ENCODE peak calls at places on chromosomes 3 and 15, in nine cellular contexts. One of them, this sample, is unnamed.

GRCh38 chr3:66444146-66444644 is 56.6 kb downstream of the LRIG1 start:
- DNase-seq in heart left ventricle: no peak
- DNase-seq in CD4-positive, alpha-beta memory T cell: no peak
- DNase-seq in esophagus muscularis mucosa: no peak
- DNase-seq in H1: no peak
- DNase-seq in tibial nerve: no peak
- DNase-seq in upper lobe of right lung: no peak
- DNase-seq in neural progenitor cell: no peak
- DNase-seq in esophagus squamous epithelium: no peak
- DNase-seq in this sample: no peak

GRCh38 chr3:184786271-184787010 is 25.5 kb upstream of the VPS8 start:
- DNase-seq in esophagus squamous epithelium: peak
- DNase-seq in H1: no peak
- DNase-seq in upper lobe of right lung: no peak
- DNase-seq in tibial nerve: peak
- DNase-seq in CD4-positive, alpha-beta memory T cell: no peak
- DNase-seq in esophagus muscularis mucosa: no peak
- DNase-seq in neural progenitor cell: no peak
- DNase-seq in heart left ventricle: peak
- DNase-seq in this sample: no peak

GRCh38 chr15:48617619-48618018 is 27.9 kb downstream of the FBN1 start:
- DNase-seq in esophagus muscularis mucosa: no peak
- DNase-seq in tibial nerve: peak
- DNase-seq in neural progenitor cell: no peak
- DNase-seq in upper lobe of right lung: no peak
- DNase-seq in heart left ventricle: peak
- DNase-seq in esophagus squamous epithelium: no peak
- DNase-seq in CD4-positive, alpha-beta memory T cell: no peak
- DNase-seq in H1: no peak
- DNase-seq in this sample: no peak

GRCh38 chr3:25035511-25035910 is 392.6 kb upstream of the RARB start:
- DNase-seq in neural progenitor cell: no peak
- DNase-seq in heart left ventricle: no peak
- DNase-seq in esophagus squamous epithelium: no peak
- DNase-seq in esophagus muscularis mucosa: no peak
- DNase-seq in tibial nerve: no peak
- DNase-seq in CD4-positive, alpha-beta memory T cell: no peak
- DNase-seq in H1: no peak
- DNase-seq in upper lobe of right lung: no peak
- DNase-seq in this sample: no peak

GRCh38 chr15:84398763-84399701 is 163.5 kb downstream of the GOLGA6L4 start:
- DNase-seq in esophagus squamous epithelium: no peak
- DNase-seq in H1: no peak
- DNase-seq in upper lobe of right lung: peak
- DNase-seq in esophagus muscularis mucosa: peak
- DNase-seq in neural progenitor cell: no peak
- DNase-seq in tibial nerve: no peak
- DNase-seq in heart left ventricle: no peak
- DNase-seq in CD4-positive, alpha-beta memory T cell: no peak
- DNase-seq in this sample: no peak

GRCh38 chr3:191294291-191294690 is 34.9 kb upstream of the CCDC50 start:
- DNase-seq in neural progenitor cell: no peak
- DNase-seq in H1: no peak
- DNase-seq in upper lobe of right lung: no peak
- DNase-seq in esophagus muscularis mucosa: no peak
- DNase-seq in esophagus squamous epithelium: no peak
- DNase-seq in tibial nerve: no peak
- DNase-seq in CD4-positive, alpha-beta memory T cell: no peak
- DNase-seq in heart left ventricle: no peak
- DNase-seq in this sample: no peak

GRCh38 chr3:39118931-39119660 is 11.6 kb downstream of the TTC21A start:
- DNase-seq in CD4-positive, alpha-beta memory T cell: no peak
- DNase-seq in esophagus muscularis mucosa: no peak
- DNase-seq in esophagus squamous epithelium: no peak
- DNase-seq in H1: no peak
- DNase-seq in tibial nerve: no peak
- DNase-seq in heart left ventricle: no peak
- DNase-seq in neural progenitor cell: no peak
- DNase-seq in upper lobe of right lung: no peak
- DNase-seq in this sample: no peak

GRCh38 chr3:120555661-120556509 is 40.3 kb upstream of the NDUFB4 start:
- DNase-seq in H1: no peak
- DNase-seq in neural progenitor cell: no peak
- DNase-seq in upper lobe of right lung: no peak
- DNase-seq in heart left ventricle: peak
- DNase-seq in esophagus squamous epithelium: no peak
- DNase-seq in CD4-positive, alpha-beta memory T cell: no peak
- DNase-seq in tibial nerve: no peak
- DNase-seq in esophagus muscularis mucosa: no peak
- DNase-seq in this sample: no peak

GRCh38 chr3:122510878-122511481 is 3.8 kb downstream of the KPNA1 start:
- DNase-seq in heart left ventricle: no peak
- DNase-seq in esophagus muscularis mucosa: no peak
- DNase-seq in H1: no peak
- DNase-seq in neural progenitor cell: peak
- DNase-seq in tibial nerve: no peak
- DNase-seq in esophagus squamous epithelium: no peak
- DNase-seq in upper lobe of right lung: no peak
- DNase-seq in CD4-positive, alpha-beta memory T cell: no peak
- DNase-seq in this sample: no peak

GRCh38 chr15:41148065-41148464 is 32.0 kb upstream of the INO80 start:
- DNase-seq in CD4-positive, alpha-beta memory T cell: no peak
- DNase-seq in neural progenitor cell: no peak
- DNase-seq in upper lobe of right lung: no peak
- DNase-seq in tibial nerve: no peak
- DNase-seq in esophagus muscularis mucosa: no peak
- DNase-seq in esophagus squamous epithelium: no peak
- DNase-seq in H1: no peak
- DNase-seq in heart left ventricle: no peak
- DNase-seq in this sample: no peak

GRCh38 chr15:40789119-40789518 is 17.8 kb upstream of the ZFYVE19 start:
- DNase-seq in tibial nerve: no peak
- DNase-seq in CD4-positive, alpha-beta memory T cell: no peak
- DNase-seq in H1: no peak
- DNase-seq in esophagus muscularis mucosa: no peak
- DNase-seq in neural progenitor cell: no peak
- DNase-seq in heart left ventricle: no peak
- DNase-seq in upper lobe of right lung: no peak
- DNase-seq in esophagus squamous epithelium: no peak
- DNase-seq in this sample: no peak

GRCh38 chr3:114609952-114610351 is 316.1 kb downstream of the TIGIT start:
- DNase-seq in esophagus squamous epithelium: no peak
- DNase-seq in H1: no peak
- DNase-seq in tibial nerve: no peak
- DNase-seq in upper lobe of right lung: no peak
- DNase-seq in neural progenitor cell: no peak
- DNase-seq in heart left ventricle: no peak
- DNase-seq in CD4-positive, alpha-beta memory T cell: no peak
- DNase-seq in esophagus muscularis mucosa: no peak
- DNase-seq in this sample: no peak

GRCh38 chr15:44719293-44719999 is 8.1 kb downstream of the B2M start:
- DNase-seq in upper lobe of right lung: no peak
- DNase-seq in neural progenitor cell: no peak
- DNase-seq in CD4-positive, alpha-beta memory T cell: peak
- DNase-seq in H1: no peak
- DNase-seq in tibial nerve: no peak
- DNase-seq in esophagus muscularis mucosa: no peak
- DNase-seq in heart left ventricle: no peak
- DNase-seq in esophagus squamous epithelium: no peak
- DNase-seq in this sample: peak

GRCh38 chr3:62500556-62501294 is 127.4 kb upstream of the FEZF2 start:
- DNase-seq in CD4-positive, alpha-beta memory T cell: no peak
- DNase-seq in upper lobe of right lung: no peak
- DNase-seq in esophagus muscularis mucosa: no peak
- DNase-seq in neural progenitor cell: peak
- DNase-seq in tibial nerve: no peak
- DNase-seq in esophagus squamous epithelium: no peak
- DNase-seq in H1: no peak
- DNase-seq in heart left ventricle: no peak
- DNase-seq in this sample: no peak

GRCh38 chr15:41922353-41922752 is 28.5 kb upstream of the SPTBN5 start:
- DNase-seq in neural progenitor cell: no peak
- DNase-seq in upper lobe of right lung: peak
- DNase-seq in H1: no peak
- DNase-seq in tibial nerve: no peak
- DNase-seq in esophagus squamous epithelium: no peak
- DNase-seq in heart left ventricle: no peak
- DNase-seq in esophagus muscularis mucosa: no peak
- DNase-seq in CD4-positive, alpha-beta memory T cell: no peak
- DNase-seq in this sample: no peak

GRCh38 chr3:77038928-77039605 is 832 bp upstream of the ROBO2 start:
- DNase-seq in esophagus squamous epithelium: no peak
- DNase-seq in esophagus muscularis mucosa: no peak
- DNase-seq in heart left ventricle: no peak
- DNase-seq in CD4-positive, alpha-beta memory T cell: no peak
- DNase-seq in upper lobe of right lung: no peak
- DNase-seq in tibial nerve: no peak
- DNase-seq in H1: no peak
- DNase-seq in neural progenitor cell: peak
- DNase-seq in this sample: no peak
- H3K4me3 ChIP-seq in esophagus squamous epithelium: peak
- H3K4me3 ChIP-seq in esophagus muscularis mucosa: peak
- H3K4me3 ChIP-seq in heart left ventricle: peak
- H3K4me3 ChIP-seq in CD4-positive, alpha-beta memory T cell: no peak
- H3K4me3 ChIP-seq in upper lobe of right lung: peak
- H3K4me3 ChIP-seq in tibial nerve: peak
- H3K4me3 ChIP-seq in H1: peak
- H3K4me3 ChIP-seq in neural progenitor cell: peak
- H3K4me3 ChIP-seq in this sample: no peak

DNA sequence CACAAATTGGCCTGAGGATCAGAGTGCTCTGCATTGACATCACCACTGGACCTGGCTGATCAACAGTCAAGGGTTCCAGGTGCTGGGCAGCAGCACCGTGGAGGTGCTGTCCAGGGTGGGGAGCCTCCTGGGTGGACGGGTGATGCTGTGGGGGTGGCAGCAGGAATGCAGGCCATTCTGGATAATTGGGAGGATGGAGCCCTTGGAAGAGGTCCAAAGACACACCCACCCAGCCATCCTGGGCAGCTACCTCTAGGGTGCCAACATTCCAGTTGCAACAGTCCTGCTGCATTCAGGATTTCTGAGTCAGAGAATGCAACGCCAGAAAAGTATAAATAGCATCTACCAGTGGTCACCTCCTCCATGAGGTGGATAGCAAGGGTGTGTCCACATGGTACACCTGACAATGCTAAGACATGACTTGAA is 26.8 kb downstream of the STARD5 start:
- DNase-seq in H1: no peak
- DNase-seq in esophagus squamous epithelium: no peak
- DNase-seq in esophagus muscularis mucosa: no peak
- DNase-seq in neural progenitor cell: no peak
- DNase-seq in tibial nerve: no peak
- DNase-seq in heart left ventricle: no peak
- DNase-seq in CD4-positive, alpha-beta memory T cell: no peak
- DNase-seq in upper lobe of right lung: no peak
- DNase-seq in this sample: no peak
- H3K27ac ChIP-seq in H1: no peak
- H3K27ac ChIP-seq in esophagus squamous epithelium: peak
- H3K27ac ChIP-seq in esophagus muscularis mucosa: peak
- H3K27ac ChIP-seq in neural progenitor cell: no peak
- H3K27ac ChIP-seq in tibial nerve: no peak
- H3K27ac ChIP-seq in heart left ventricle: peak
- H3K27ac ChIP-seq in CD4-positive, alpha-beta memory T cell: peak
- H3K27ac ChIP-seq in upper lobe of right lung: peak
- H3K27ac ChIP-seq in this sample: peak

GRCh38 chr15:96324900-96325299 is 5.6 kb upstream of the NR2F2 start:
- DNase-seq in CD4-positive, alpha-beta memory T cell: no peak
- DNase-seq in tibial nerve: no peak
- DNase-seq in esophagus muscularis mucosa: no peak
- DNase-seq in esophagus squamous epithelium: no peak
- DNase-seq in upper lobe of right lung: no peak
- DNase-seq in heart left ventricle: no peak
- DNase-seq in neural progenitor cell: no peak
- DNase-seq in H1: no peak
- DNase-seq in this sample: no peak
- H3K4me3 ChIP-seq in CD4-positive, alpha-beta memory T cell: no peak
- H3K4me3 ChIP-seq in tibial nerve: peak
- H3K4me3 ChIP-seq in esophagus muscularis mucosa: peak
- H3K4me3 ChIP-seq in esophagus squamous epithelium: peak
- H3K4me3 ChIP-seq in upper lobe of right lung: peak
- H3K4me3 ChIP-seq in heart left ventricle: peak
- H3K4me3 ChIP-seq in neural progenitor cell: peak
- H3K4me3 ChIP-seq in H1: no peak
- H3K4me3 ChIP-seq in this sample: no peak

GRCh38 chr3:130905551-130905950 is 11.7 kb downstream of the ATP2C1 start:
- DNase-seq in H1: no peak
- DNase-seq in CD4-positive, alpha-beta memory T cell: no peak
- DNase-seq in esophagus squamous epithelium: no peak
- DNase-seq in tibial nerve: no peak
- DNase-seq in upper lobe of right lung: no peak
- DNase-seq in neural progenitor cell: no peak
- DNase-seq in esophagus muscularis mucosa: no peak
- DNase-seq in heart left ventricle: no peak
- DNase-seq in this sample: no peak

GRCh38 chr3:130903412-130903908 is 9.6 kb downstream of the ATP2C1 start:
- DNase-seq in upper lobe of right lung: no peak
- DNase-seq in tibial nerve: no peak
- DNase-seq in esophagus squamous epithelium: no peak
- DNase-seq in CD4-positive, alpha-beta memory T cell: no peak
- DNase-seq in esophagus muscularis mucosa: no peak
- DNase-seq in H1: no peak
- DNase-seq in neural progenitor cell: no peak
- DNase-seq in heart left ventricle: no peak
- DNase-seq in this sample: no peak

GRCh38 chr3:130907500-130907899 is 13.6 kb downstream of the ATP2C1 start:
- DNase-seq in esophagus squamous epithelium: no peak
- DNase-seq in H1: no peak
- DNase-seq in upper lobe of right lung: no peak
- DNase-seq in heart left ventricle: no peak
- DNase-seq in neural progenitor cell: no peak
- DNase-seq in CD4-positive, alpha-beta memory T cell: no peak
- DNase-seq in tibial nerve: no peak
- DNase-seq in esophagus muscularis mucosa: no peak
- DNase-seq in this sample: no peak

GRCh38 chr3:130907966-130908365 is 14.1 kb downstream of the ATP2C1 start:
- DNase-seq in CD4-positive, alpha-beta memory T cell: no peak
- DNase-seq in H1: no peak
- DNase-seq in esophagus muscularis mucosa: no peak
- DNase-seq in heart left ventricle: no peak
- DNase-seq in tibial nerve: no peak
- DNase-seq in esophagus squamous epithelium: no peak
- DNase-seq in upper lobe of right lung: no peak
- DNase-seq in neural progenitor cell: no peak
- DNase-seq in this sample: no peak

DNA sequence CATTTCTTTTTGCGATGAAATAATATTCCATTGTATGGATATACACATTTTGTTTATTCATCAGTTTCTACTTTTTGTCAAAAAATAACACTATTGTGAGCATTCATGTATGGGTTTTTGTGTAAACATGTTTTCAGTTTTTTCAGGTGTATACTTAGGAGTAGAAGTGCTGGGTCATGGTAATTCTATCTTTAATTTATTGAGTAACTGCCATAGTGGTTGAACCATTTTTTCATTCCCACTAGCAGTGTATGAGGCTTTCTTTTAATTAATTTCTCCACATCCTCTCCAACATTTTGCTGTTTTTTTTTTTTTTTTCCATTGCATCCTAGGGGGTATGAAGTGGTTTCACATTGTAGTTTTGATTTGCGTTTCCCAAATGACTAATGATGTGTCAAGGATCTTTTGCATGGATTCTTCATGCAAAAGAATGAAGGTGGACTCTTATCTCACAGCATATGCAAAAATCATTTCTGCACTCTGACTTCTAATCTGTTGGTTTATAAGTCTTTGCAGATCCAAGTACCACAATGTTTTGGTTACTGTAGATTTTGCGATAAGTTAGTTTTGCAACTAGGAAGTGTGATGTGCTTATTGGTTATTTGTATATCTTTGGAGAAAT is 12.6 kb downstream of the ATP2C1 start:
- DNase-seq in H1: no peak
- DNase-seq in upper lobe of right lung: no peak
- DNase-seq in tibial nerve: no peak
- DNase-seq in neural progenitor cell: no peak
- DNase-seq in esophagus muscularis mucosa: no peak
- DNase-seq in heart left ventricle: no peak
- DNase-seq in CD4-positive, alpha-beta memory T cell: no peak
- DNase-seq in esophagus squamous epithelium: no peak
- DNase-seq in this sample: no peak
- H3K27ac ChIP-seq in H1: no peak
- H3K27ac ChIP-seq in upper lobe of right lung: no peak
- H3K27ac ChIP-seq in tibial nerve: no peak
- H3K27ac ChIP-seq in neural progenitor cell: no peak
- H3K27ac ChIP-seq in esophagus muscularis mucosa: no peak
- H3K27ac ChIP-seq in heart left ventricle: no peak
- H3K27ac ChIP-seq in CD4-positive, alpha-beta memory T cell: no peak
- H3K27ac ChIP-seq in esophagus squamous epithelium: no peak
- H3K27ac ChIP-seq in this sample: no peak